ENCODE peak calls at places on chromosome 13, in four cellular contexts. One of them, this sample, is unnamed.

GRCh38 chr13:52159159-52159982 is at the start of gene NEK3:
- DNase-seq in right lobe of liver: peak; percentile 66
- DNase-seq in breast epithelium: peak; percentile 59
- DNase-seq in fibroblast of pulmonary artery: peak; percentile 63
- DNase-seq in this sample: no peak

GRCh38 chr13:99406799-99407201 is 94.5 kb upstream of the TM9SF2 start:
- DNase-seq in right lobe of liver: no peak
- DNase-seq in breast epithelium: no peak
- DNase-seq in fibroblast of pulmonary artery: peak; percentile 8
- DNase-seq in this sample: no peak

GRCh38 chr13:24777171-24777570 is 13.2 kb downstream of the RNF17 start:
- DNase-seq in right lobe of liver: no peak
- DNase-seq in breast epithelium: no peak
- DNase-seq in fibroblast of pulmonary artery: no peak
- DNase-seq in this sample: no peak

GRCh38 chr13:23984541-23984940 is 87.2 kb upstream of the C1QTNF9B start:
- DNase-seq in right lobe of liver: no peak
- DNase-seq in breast epithelium: peak; percentile 60
- DNase-seq in fibroblast of pulmonary artery: no peak
- DNase-seq in this sample: peak; percentile 90

GRCh38 chr13:28100149-28101121 is at the start of gene FLT3:
- DNase-seq in right lobe of liver: peak; percentile 29
- DNase-seq in breast epithelium: no peak
- DNase-seq in fibroblast of pulmonary artery: peak; percentile 15
- DNase-seq in this sample: no peak

GRCh38 chr13:66200555-66200954 is 1029.6 kb downstream of the PCDH9 start:
- DNase-seq in right lobe of liver: no peak
- DNase-seq in breast epithelium: no peak
- DNase-seq in fibroblast of pulmonary artery: peak; percentile 20
- DNase-seq in this sample: no peak

GRCh38 chr13:21175656-21176194 is 627 bp downstream of the SKA3 start:
- DNase-seq in right lobe of liver: no peak
- DNase-seq in breast epithelium: no peak
- DNase-seq in fibroblast of pulmonary artery: peak; percentile 42
- DNase-seq in this sample: no peak

GRCh38 chr13:36193151-36193855 is 21.1 kb downstream of the SOHLH2 start:
- DNase-seq in right lobe of liver: no peak
- DNase-seq in breast epithelium: no peak
- DNase-seq in fibroblast of pulmonary artery: peak; percentile 57
- DNase-seq in this sample: no peak

GRCh38 chr13:36858285-36858684 is 39.3 kb downstream of the RFXAP start:
- DNase-seq in right lobe of liver: no peak
- DNase-seq in breast epithelium: no peak
- DNase-seq in fibroblast of pulmonary artery: peak; percentile 74
- DNase-seq in this sample: peak; percentile 27

DNA sequence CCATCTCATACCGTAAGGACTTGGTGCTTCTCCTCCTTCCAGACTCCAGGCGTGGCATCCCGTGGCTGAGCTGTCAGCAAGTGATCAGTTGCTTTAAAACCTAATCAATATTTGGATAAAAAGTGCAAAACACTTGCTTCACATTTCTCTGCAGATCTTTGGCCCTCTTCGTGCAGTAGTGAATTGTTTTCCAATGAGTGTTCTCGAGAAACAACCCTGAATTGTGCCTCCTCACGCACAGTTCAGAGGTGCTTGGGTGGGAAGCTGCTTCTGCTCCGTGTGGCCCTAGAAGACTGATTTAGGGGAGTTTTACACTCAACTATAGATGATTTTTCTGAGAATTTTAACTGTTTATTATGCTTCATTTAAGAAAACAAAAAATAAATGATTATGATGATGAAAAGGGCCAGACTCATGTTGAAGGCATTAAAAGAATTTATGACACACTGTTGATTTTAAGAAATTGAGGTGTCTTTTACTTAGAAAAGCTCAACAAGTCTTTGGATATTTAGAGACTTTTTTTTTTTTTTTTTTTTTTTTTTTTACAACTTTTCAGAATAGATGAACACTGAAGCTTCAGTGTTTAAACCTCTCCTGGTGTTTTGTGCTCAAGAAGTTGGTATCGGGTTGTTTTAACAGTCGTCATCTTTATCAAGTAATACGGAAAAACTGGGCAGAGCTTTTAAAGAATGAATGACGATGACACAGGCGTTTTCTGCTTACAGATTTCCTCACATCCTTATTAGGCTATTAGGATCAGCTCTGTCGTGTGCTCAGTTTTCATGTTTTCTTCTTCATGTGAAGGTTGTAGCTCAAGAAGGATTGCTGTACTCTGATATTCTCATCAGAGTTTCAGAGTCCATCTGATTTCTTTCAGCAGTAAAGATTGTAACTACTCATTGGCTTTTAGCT is 39.5 kb upstream of the TEX29 start:
- DNase-seq in right lobe of liver: no peak
- DNase-seq in breast epithelium: no peak
- DNase-seq in fibroblast of pulmonary artery: peak; percentile 93
- DNase-seq in this sample: no peak
- TF ChIP-seq CTCF in right lobe of liver: no peak
- TF ChIP-seq CTCF in breast epithelium: no peak
- TF ChIP-seq CTCF in fibroblast of pulmonary artery: no peak
- TF ChIP-seq CTCF in this sample: no peak

GRCh38 chr13:71316964-71317363 is 550.0 kb downstream of the DACH1 start:
- DNase-seq in right lobe of liver: no peak
- DNase-seq in breast epithelium: no peak
- DNase-seq in fibroblast of pulmonary artery: no peak
- DNase-seq in this sample: no peak

GRCh38 chr13:71320452-71320851 is 546.6 kb downstream of the DACH1 start:
- DNase-seq in right lobe of liver: no peak
- DNase-seq in breast epithelium: no peak
- DNase-seq in fibroblast of pulmonary artery: peak; percentile 68
- DNase-seq in this sample: no peak
- TF ChIP-seq CTCF in right lobe of liver: no peak
- TF ChIP-seq CTCF in breast epithelium: no peak
- TF ChIP-seq CTCF in fibroblast of pulmonary artery: peak; percentile 61
- TF ChIP-seq CTCF in this sample: peak; percentile 34

GRCh38 chr13:74979703-74980102 is 502.3 kb downstream of the TBC1D4 start:
- DNase-seq in right lobe of liver: no peak
- DNase-seq in breast epithelium: no peak
- DNase-seq in fibroblast of pulmonary artery: no peak
- DNase-seq in this sample: peak; percentile 69

GRCh38 chr13:74978596-74978995 is 503.4 kb downstream of the TBC1D4 start:
- DNase-seq in right lobe of liver: no peak
- DNase-seq in breast epithelium: no peak
- DNase-seq in fibroblast of pulmonary artery: no peak
- DNase-seq in this sample: no peak

GRCh38 chr13:74974234-74974879 is 507.6 kb downstream of the TBC1D4 start:
- DNase-seq in right lobe of liver: no peak
- DNase-seq in breast epithelium: no peak
- DNase-seq in fibroblast of pulmonary artery: no peak
- DNase-seq in this sample: no peak

GRCh38 chr13:74975122-74975521 is 506.8 kb downstream of the TBC1D4 start:
- DNase-seq in right lobe of liver: no peak
- DNase-seq in breast epithelium: no peak
- DNase-seq in fibroblast of pulmonary artery: no peak
- DNase-seq in this sample: no peak

DNA sequence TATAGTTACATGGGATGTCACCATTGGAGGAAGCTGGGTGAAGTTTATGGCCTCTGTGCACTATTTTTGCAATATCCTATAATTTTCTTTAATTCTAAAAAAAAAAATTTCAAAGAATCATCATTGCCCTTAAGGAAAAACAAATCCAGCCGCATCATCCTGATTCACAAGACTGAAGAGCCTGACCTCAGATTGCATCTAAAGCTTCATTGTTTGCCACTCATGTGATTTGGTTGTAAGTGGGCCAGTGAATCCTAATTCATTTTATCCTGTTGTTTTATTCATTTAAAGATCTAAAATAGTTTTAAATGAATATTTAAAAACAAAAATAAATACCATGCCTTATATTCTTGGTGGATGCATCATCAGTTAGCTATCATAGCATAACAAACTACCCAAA is 504.5 kb downstream of the TBC1D4 start:
- DNase-seq in right lobe of liver: no peak
- DNase-seq in breast epithelium: no peak
- DNase-seq in fibroblast of pulmonary artery: no peak
- DNase-seq in this sample: no peak
- TF ChIP-seq CTCF in right lobe of liver: no peak
- TF ChIP-seq CTCF in breast epithelium: no peak
- TF ChIP-seq CTCF in fibroblast of pulmonary artery: no peak
- TF ChIP-seq CTCF in this sample: no peak

DNA sequence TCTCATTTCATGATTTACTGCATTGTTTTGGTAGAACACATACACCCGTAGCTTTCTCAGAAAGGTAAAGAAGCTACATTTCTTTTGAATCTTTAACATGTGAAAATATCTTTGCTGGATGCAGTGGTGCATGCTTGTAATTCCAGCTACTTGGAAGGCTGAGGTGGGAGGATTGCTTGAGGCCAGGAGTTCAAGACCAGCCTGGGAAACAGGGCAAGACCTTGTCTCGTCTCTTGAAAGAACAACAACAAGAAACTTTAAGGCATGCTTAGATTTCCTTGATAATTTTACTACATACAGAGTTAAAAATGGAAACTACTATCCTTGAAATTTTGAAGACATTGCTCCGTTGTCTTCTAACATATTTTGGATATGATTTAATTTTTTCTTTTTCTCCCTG is 7.7 kb downstream of the RNF113B start:
- DNase-seq in right lobe of liver: no peak
- DNase-seq in breast epithelium: no peak
- DNase-seq in fibroblast of pulmonary artery: no peak
- DNase-seq in this sample: no peak
- TF ChIP-seq CTCF in right lobe of liver: no peak
- TF ChIP-seq CTCF in breast epithelium: no peak
- TF ChIP-seq CTCF in fibroblast of pulmonary artery: no peak
- TF ChIP-seq CTCF in this sample: no peak

DNA sequence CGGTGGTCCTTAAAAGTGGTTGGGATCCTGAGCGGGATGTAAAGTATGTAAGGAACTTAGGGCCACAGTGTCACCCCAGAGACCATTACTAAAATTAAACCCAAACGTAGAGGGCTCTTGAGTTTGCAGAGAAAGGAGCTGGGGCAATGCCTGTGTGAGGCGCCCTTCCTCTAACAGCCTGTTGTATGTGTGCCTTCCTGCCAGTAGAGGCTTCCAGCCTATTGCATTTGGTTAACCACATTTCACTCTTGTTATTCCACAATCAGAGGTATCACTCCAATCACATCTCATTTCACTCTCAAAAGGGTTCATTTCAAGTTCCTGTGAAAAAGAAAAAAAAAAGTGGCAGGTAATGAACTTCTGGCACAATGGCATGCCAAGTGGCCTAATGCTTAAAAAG is 29.4 kb downstream of the DIAPH3 start:
- DNase-seq in right lobe of liver: no peak
- DNase-seq in breast epithelium: no peak
- DNase-seq in fibroblast of pulmonary artery: peak; percentile 37
- DNase-seq in this sample: no peak
- TF ChIP-seq CTCF in right lobe of liver: no peak
- TF ChIP-seq CTCF in breast epithelium: no peak
- TF ChIP-seq CTCF in fibroblast of pulmonary artery: peak; percentile 36
- TF ChIP-seq CTCF in this sample: no peak

GRCh38 chr13:113864303-113864890 is 521 bp upstream of the GAS6 start:
- DNase-seq in right lobe of liver: no peak
- DNase-seq in breast epithelium: peak; percentile 19
- DNase-seq in fibroblast of pulmonary artery: no peak
- DNase-seq in this sample: no peak

GRCh38 chr13:113862766-113863510 is 938 bp downstream of the GAS6 start:
- DNase-seq in right lobe of liver: peak; percentile 64
- DNase-seq in breast epithelium: peak; percentile 63
- DNase-seq in fibroblast of pulmonary artery: peak; percentile 25
- DNase-seq in this sample: no peak

GRCh38 chr13:113861433-113862030 is 2.3 kb downstream of the GAS6 start:
- DNase-seq in right lobe of liver: no peak
- DNase-seq in breast epithelium: peak; percentile 48
- DNase-seq in fibroblast of pulmonary artery: no peak
- DNase-seq in this sample: no peak

GRCh38 chr13:113862191-113862765 is 1.6 kb downstream of the GAS6 start:
- DNase-seq in right lobe of liver: no peak
- DNase-seq in breast epithelium: peak; percentile 46
- DNase-seq in fibroblast of pulmonary artery: no peak
- DNase-seq in this sample: no peak

DNA sequence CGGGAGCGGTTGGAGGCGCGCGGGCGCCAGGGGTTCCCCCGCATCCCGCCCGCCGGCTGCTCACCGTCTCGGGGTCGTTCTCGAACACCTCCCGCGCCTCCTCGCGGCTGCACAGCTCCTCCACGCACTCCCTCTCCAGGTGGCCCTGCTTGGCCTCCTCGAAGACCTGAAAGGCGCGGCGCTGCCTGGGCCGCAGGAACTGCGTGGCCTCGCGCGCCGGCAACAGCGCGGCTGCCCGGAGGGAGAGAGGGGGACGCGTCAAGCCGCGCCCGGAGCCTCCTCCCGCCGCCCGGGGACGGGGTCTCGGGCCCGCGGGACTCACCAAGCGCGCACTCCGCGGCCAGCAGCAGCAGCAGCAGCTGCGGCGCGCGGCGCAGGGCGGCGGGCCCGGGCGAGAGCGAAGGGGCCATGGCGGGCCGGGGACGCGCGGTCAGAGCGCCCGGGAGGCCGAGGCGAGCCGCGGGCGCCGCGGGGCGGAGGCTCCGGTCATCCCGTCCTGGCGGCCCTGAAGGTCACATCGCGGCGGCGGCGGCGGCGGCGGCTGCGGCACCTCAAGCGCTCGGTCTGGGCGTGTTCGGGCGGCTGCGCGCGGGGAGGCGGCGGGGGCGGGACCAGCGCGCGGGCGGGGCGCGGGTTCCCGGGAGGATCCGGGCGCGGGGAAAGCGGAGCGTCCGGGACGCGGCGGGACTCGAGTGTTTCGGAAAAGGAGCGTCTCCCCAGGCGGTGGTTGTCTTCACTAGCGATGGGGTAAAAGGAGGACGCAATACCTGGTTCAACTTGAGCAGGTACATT is at the start of gene GAS6:
- DNase-seq in right lobe of liver: peak; percentile 76
- DNase-seq in breast epithelium: peak; percentile 58
- DNase-seq in fibroblast of pulmonary artery: peak; percentile 35
- DNase-seq in this sample: no peak
- TF ChIP-seq CTCF in right lobe of liver: no peak
- TF ChIP-seq CTCF in breast epithelium: no peak
- TF ChIP-seq CTCF in fibroblast of pulmonary artery: no peak
- TF ChIP-seq CTCF in this sample: peak; percentile 37

GRCh38 chr13:30673669-30674521 is 56.2 kb downstream of the USPL1 start:
- DNase-seq in right lobe of liver: peak; percentile 91
- DNase-seq in breast epithelium: peak; percentile 82
- DNase-seq in fibroblast of pulmonary artery: peak; percentile 79
- DNase-seq in this sample: peak; percentile 48
- TF ChIP-seq CTCF in right lobe of liver: peak; percentile 66
- TF ChIP-seq CTCF in breast epithelium: peak; percentile 69
- TF ChIP-seq CTCF in fibroblast of pulmonary artery: peak; percentile 38
- TF ChIP-seq CTCF in this sample: peak; percentile 61

This sample was measured in LNCaP clone FGC.